ENCODE peak calls at places on chromosomes 5 and 9, in four cellular contexts. Q is NCI-H2081, J is heart left ventricle, M is ovary. D is an unnamed sample.

GRCh38 chr5:150665044-150665443 is 4.0 kb downstream of the MYOZ3 start:
- DNase-seq in J (no peak), Q (no peak), M (no peak), D (no peak)

GRCh38 chr5:89904442-89904841 is 505.1 kb downstream of the CETN3 start:
- DNase-seq in M (no peak), Q (no peak), J (no peak), D (no peak)

GRCh38 chr9:71676460-71676859 is 91.9 kb downstream of the CEMIP2 start:
- DNase-seq in M (no peak), J (no peak), Q (no peak), D (no peak)

GRCh38 chr9:34964458-34964857 is 6.4 kb downstream of the PHF24 start:
- DNase-seq in M (no peak), Q (no peak), J (no peak), D (no peak)

GRCh38 chr9:130193119-130193518 is 20.9 kb downstream of the NCS1 start:
- DNase-seq in J (no peak), M (no peak), Q (no peak), D (no peak)

GRCh38 chr5:130720355-130720754 is 444.7 kb downstream of the HINT1 start:
- DNase-seq in Q (peak; percentile 6), J (no peak), M (no peak), D (no peak)

GRCh38 chr9:133277467-133277866 is 2.5 kb upstream of the ABO start:
- DNase-seq in J (no peak), Q (no peak), M (no peak), D (no peak)

GRCh38 chr9:99572529-99572928 is 249.2 kb upstream of the NR4A3 start:
- DNase-seq in Q (no peak), M (no peak), J (no peak), D (no peak)

GRCh38 chr5:14464661-14465060 is 116.9 kb upstream of the OTULINL start:
- DNase-seq in M (no peak), Q (peak; percentile 98), J (no peak), D (no peak)

GRCh38 chr9:109969559-109970237 is 189.7 kb downstream of the PALM2AKAP2 start:
- DNase-seq in Q (no peak), M (no peak), J (no peak), D (no peak)

GRCh38 chr5:68432682-68433081 is 217.1 kb downstream of the PIK3R1 start:
- DNase-seq in J (no peak), M (no peak), Q (no peak), D (no peak)

GRCh38 chr9:3873818-3874217 is 348.0 kb upstream of the RFX3 start:
- DNase-seq in J (no peak), M (no peak), Q (no peak), D (no peak)

GRCh38 chr9:108836771-108837170 is 19.0 kb downstream of the ACTL7B start:
- DNase-seq in J (no peak), M (no peak), Q (no peak), D (no peak)

GRCh38 chr5:139859013-139859412 is 63.4 kb downstream of the PSD2 start:
- DNase-seq in Q (no peak), J (no peak), M (no peak), D (no peak)

GRCh38 chr5:78182838-78183237 is 111.7 kb downstream of the AP3B1 start:
- DNase-seq in Q (no peak), M (no peak), J (no peak), D (no peak)

GRCh38 chr9:133592731-133593409 is 16.3 kb downstream of the FAM163B start:
- DNase-seq in J (peak; percentile 47), Q (peak; percentile 21), M (no peak), D (no peak)

GRCh38 chr5:96243203-96243602 is 189.8 kb downstream of the PCSK1 start:
- DNase-seq in Q (no peak), J (no peak), M (no peak), D (no peak)